ENCODE peak calls at places on chromosome 3, in six cellular contexts. One of them, this sample, is unnamed.

GRCh38 chr3:160027541-160028195 is 39.0 kb downstream of the IL12A start:
- DNase-seq in left lung: no peak
- DNase-seq in dorsolateral prefrontal cortex: no peak
- DNase-seq in foreskin fibroblast: peak
- DNase-seq in OCI-LY7: no peak
- DNase-seq in WERI-Rb-1: no peak
- DNase-seq in this sample: no peak

GRCh38 chr3:46276497-46277099 is 34.3 kb downstream of the CCR3 start:
- DNase-seq in left lung: peak
- DNase-seq in dorsolateral prefrontal cortex: no peak
- DNase-seq in foreskin fibroblast: no peak
- DNase-seq in OCI-LY7: peak
- DNase-seq in WERI-Rb-1: peak
- DNase-seq in this sample: no peak

GRCh38 chr3:109265300-109265699 is 51.0 kb downstream of the DPPA2 start:
- DNase-seq in left lung: no peak
- DNase-seq in dorsolateral prefrontal cortex: no peak
- DNase-seq in foreskin fibroblast: no peak
- DNase-seq in OCI-LY7: no peak
- DNase-seq in WERI-Rb-1: no peak
- DNase-seq in this sample: no peak

GRCh38 chr3:177294221-177294620 is 96.9 kb upstream of the TBL1XR1 start:
- DNase-seq in left lung: no peak
- DNase-seq in dorsolateral prefrontal cortex: no peak
- DNase-seq in foreskin fibroblast: peak
- DNase-seq in OCI-LY7: no peak
- DNase-seq in WERI-Rb-1: peak
- DNase-seq in this sample: no peak

GRCh38 chr3:34650131-34650530 is 851.7 kb downstream of the PDCD6IP start:
- DNase-seq in left lung: no peak
- DNase-seq in dorsolateral prefrontal cortex: no peak
- DNase-seq in foreskin fibroblast: no peak
- DNase-seq in OCI-LY7: no peak
- DNase-seq in WERI-Rb-1: no peak
- DNase-seq in this sample: no peak

GRCh38 chr3:131033480-131034080 is 6.9 kb downstream of the NEK11 start:
- DNase-seq in left lung: no peak
- DNase-seq in dorsolateral prefrontal cortex: no peak
- DNase-seq in foreskin fibroblast: peak
- DNase-seq in OCI-LY7: peak
- DNase-seq in WERI-Rb-1: peak
- DNase-seq in this sample: no peak

GRCh38 chr3:158727499-158728377 is 4.5 kb downstream of the RARRES1 start:
- DNase-seq in left lung: no peak
- DNase-seq in dorsolateral prefrontal cortex: no peak
- DNase-seq in foreskin fibroblast: peak
- DNase-seq in OCI-LY7: peak
- DNase-seq in WERI-Rb-1: peak
- DNase-seq in this sample: peak

GRCh38 chr3:160697628-160698382 is 20.8 kb downstream of the ARL14 start:
- DNase-seq in left lung: no peak
- DNase-seq in dorsolateral prefrontal cortex: no peak
- DNase-seq in foreskin fibroblast: peak
- DNase-seq in OCI-LY7: no peak
- DNase-seq in WERI-Rb-1: no peak
- DNase-seq in this sample: no peak

GRCh38 chr3:86282106-86282787 is 708.7 kb downstream of the VGLL3 start:
- DNase-seq in left lung: no peak
- DNase-seq in dorsolateral prefrontal cortex: no peak
- DNase-seq in foreskin fibroblast: no peak
- DNase-seq in OCI-LY7: no peak
- DNase-seq in WERI-Rb-1: no peak
- DNase-seq in this sample: no peak

GRCh38 chr3:168288511-168289268 is 193.0 kb upstream of the GOLIM4 start:
- DNase-seq in left lung: no peak
- DNase-seq in dorsolateral prefrontal cortex: no peak
- DNase-seq in foreskin fibroblast: no peak
- DNase-seq in OCI-LY7: no peak
- DNase-seq in WERI-Rb-1: no peak
- DNase-seq in this sample: no peak

GRCh38 chr3:58175429-58176184 is 35.2 kb downstream of the DNASE1L3 start:
- DNase-seq in left lung: no peak
- DNase-seq in dorsolateral prefrontal cortex: no peak
- DNase-seq in foreskin fibroblast: no peak
- DNase-seq in OCI-LY7: no peak
- DNase-seq in WERI-Rb-1: no peak
- DNase-seq in this sample: no peak

GRCh38 chr3:136699271-136699828 is 52.8 kb downstream of the STAG1 start:
- DNase-seq in left lung: no peak
- DNase-seq in dorsolateral prefrontal cortex: no peak
- DNase-seq in foreskin fibroblast: no peak
- DNase-seq in OCI-LY7: no peak
- DNase-seq in WERI-Rb-1: no peak
- DNase-seq in this sample: no peak

GRCh38 chr3:53258600-53259426 is 3.0 kb upstream of the TKT start:
- DNase-seq in left lung: no peak
- DNase-seq in dorsolateral prefrontal cortex: no peak
- DNase-seq in foreskin fibroblast: no peak
- DNase-seq in OCI-LY7: no peak
- DNase-seq in WERI-Rb-1: no peak
- DNase-seq in this sample: no peak

GRCh38 chr3:31541102-31541501 is 8.4 kb downstream of the STT3B start:
- DNase-seq in left lung: no peak
- DNase-seq in dorsolateral prefrontal cortex: no peak
- DNase-seq in foreskin fibroblast: no peak
- DNase-seq in OCI-LY7: no peak
- DNase-seq in WERI-Rb-1: no peak
- DNase-seq in this sample: no peak

GRCh38 chr3:33544126-33544525 is 103.9 kb upstream of the UBP1 start:
- DNase-seq in left lung: no peak
- DNase-seq in dorsolateral prefrontal cortex: no peak
- DNase-seq in foreskin fibroblast: peak
- DNase-seq in OCI-LY7: no peak
- DNase-seq in WERI-Rb-1: no peak
- DNase-seq in this sample: no peak

GRCh38 chr3:139353920-139354556 is 10.2 kb downstream of the MRPS22 start:
- DNase-seq in left lung: no peak
- DNase-seq in dorsolateral prefrontal cortex: no peak
- DNase-seq in foreskin fibroblast: peak
- DNase-seq in OCI-LY7: peak
- DNase-seq in WERI-Rb-1: peak
- DNase-seq in this sample: no peak

GRCh38 chr3:189419022-189419421 is 212.2 kb upstream of the TP63 start:
- DNase-seq in left lung: no peak
- DNase-seq in dorsolateral prefrontal cortex: no peak
- DNase-seq in foreskin fibroblast: no peak
- DNase-seq in OCI-LY7: no peak
- DNase-seq in WERI-Rb-1: no peak
- DNase-seq in this sample: no peak

GRCh38 chr3:181700168-181701087 is 11.3 kb upstream of the SOX2 start:
- DNase-seq in left lung: no peak
- DNase-seq in dorsolateral prefrontal cortex: peak
- DNase-seq in foreskin fibroblast: peak
- DNase-seq in OCI-LY7: peak
- DNase-seq in WERI-Rb-1: peak
- DNase-seq in this sample: no peak

DNA sequence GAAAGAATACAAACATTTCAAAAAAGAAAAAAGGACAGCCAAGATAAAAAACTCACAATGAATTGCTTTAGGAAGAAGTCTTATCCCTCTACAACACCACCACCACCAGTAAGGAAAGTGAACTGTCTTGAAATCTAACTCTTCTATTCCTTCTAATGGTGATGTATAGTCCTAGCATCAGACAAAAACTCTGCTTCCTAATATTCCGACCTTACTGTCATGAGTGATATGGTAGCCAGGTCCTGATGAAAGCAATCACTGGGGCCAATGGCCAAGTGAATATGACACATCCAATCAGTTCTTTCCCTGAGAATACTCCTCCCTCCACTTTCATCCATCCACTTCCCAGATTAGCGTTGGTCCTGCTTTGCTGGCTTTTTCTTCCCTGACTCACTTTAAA is 14.8 kb downstream of the GK5 start:
- DNase-seq in left lung: no peak
- DNase-seq in dorsolateral prefrontal cortex: no peak
- DNase-seq in foreskin fibroblast: no peak
- DNase-seq in OCI-LY7: peak
- DNase-seq in WERI-Rb-1: no peak
- DNase-seq in this sample: no peak
- TF ChIP-seq CTCF in left lung: no peak
- TF ChIP-seq CTCF in dorsolateral prefrontal cortex: no peak
- TF ChIP-seq CTCF in foreskin fibroblast: peak
- TF ChIP-seq CTCF in OCI-LY7: no peak
- TF ChIP-seq CTCF in WERI-Rb-1: no peak
- TF ChIP-seq CTCF in this sample: no peak

GRCh38 chr3:23895181-23895580 is 21.6 kb downstream of the NKIRAS1 start:
- DNase-seq in left lung: no peak
- DNase-seq in dorsolateral prefrontal cortex: no peak
- DNase-seq in foreskin fibroblast: no peak
- DNase-seq in OCI-LY7: no peak
- DNase-seq in WERI-Rb-1: no peak
- DNase-seq in this sample: no peak

GRCh38 chr3:23904545-23904944 is 12.2 kb downstream of the NKIRAS1 start:
- DNase-seq in left lung: no peak
- DNase-seq in dorsolateral prefrontal cortex: no peak
- DNase-seq in foreskin fibroblast: no peak
- DNase-seq in OCI-LY7: no peak
- DNase-seq in WERI-Rb-1: no peak
- DNase-seq in this sample: no peak

DNA sequence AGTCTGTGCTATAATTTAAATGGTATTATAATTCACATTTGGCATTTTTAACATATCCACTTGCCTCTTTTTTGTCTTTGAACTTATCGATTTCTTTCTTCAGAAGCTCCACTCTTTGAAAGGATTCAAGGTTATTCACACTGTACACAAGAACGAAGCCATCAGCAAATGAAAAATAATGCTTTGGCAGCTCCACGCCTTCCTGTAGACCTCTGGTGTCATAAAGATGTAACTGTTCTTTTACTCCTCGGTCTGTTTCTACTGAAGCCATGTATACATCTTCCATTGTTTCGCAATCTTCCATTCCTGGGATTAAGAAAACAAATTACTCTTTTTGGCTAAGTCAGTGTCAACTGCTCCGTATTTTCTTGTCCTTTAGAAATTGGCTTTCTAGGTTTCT is 16.0 kb downstream of the NKIRAS1 start:
- DNase-seq in left lung: no peak
- DNase-seq in dorsolateral prefrontal cortex: no peak
- DNase-seq in foreskin fibroblast: peak
- DNase-seq in OCI-LY7: no peak
- DNase-seq in WERI-Rb-1: no peak
- DNase-seq in this sample: no peak
- TF ChIP-seq CTCF in left lung: no peak
- TF ChIP-seq CTCF in dorsolateral prefrontal cortex: no peak
- TF ChIP-seq CTCF in foreskin fibroblast: no peak
- TF ChIP-seq CTCF in OCI-LY7: no peak
- TF ChIP-seq CTCF in WERI-Rb-1: no peak
- TF ChIP-seq CTCF in this sample: no peak

GRCh38 chr3:44628716-44629115 is 3.9 kb downstream of the ZNF197 start:
- DNase-seq in left lung: no peak
- DNase-seq in dorsolateral prefrontal cortex: no peak
- DNase-seq in foreskin fibroblast: no peak
- DNase-seq in OCI-LY7: no peak
- DNase-seq in WERI-Rb-1: no peak
- DNase-seq in this sample: no peak

GRCh38 chr3:44624696-44625528 is at the start of gene ZNF197:
- DNase-seq in left lung: peak
- DNase-seq in dorsolateral prefrontal cortex: peak
- DNase-seq in foreskin fibroblast: peak
- DNase-seq in OCI-LY7: peak
- DNase-seq in WERI-Rb-1: peak
- DNase-seq in this sample: peak
- TF ChIP-seq CTCF in left lung: no peak
- TF ChIP-seq CTCF in dorsolateral prefrontal cortex: peak
- TF ChIP-seq CTCF in foreskin fibroblast: no peak
- TF ChIP-seq CTCF in OCI-LY7: no peak
- TF ChIP-seq CTCF in WERI-Rb-1: peak
- TF ChIP-seq CTCF in this sample: peak

DNA sequence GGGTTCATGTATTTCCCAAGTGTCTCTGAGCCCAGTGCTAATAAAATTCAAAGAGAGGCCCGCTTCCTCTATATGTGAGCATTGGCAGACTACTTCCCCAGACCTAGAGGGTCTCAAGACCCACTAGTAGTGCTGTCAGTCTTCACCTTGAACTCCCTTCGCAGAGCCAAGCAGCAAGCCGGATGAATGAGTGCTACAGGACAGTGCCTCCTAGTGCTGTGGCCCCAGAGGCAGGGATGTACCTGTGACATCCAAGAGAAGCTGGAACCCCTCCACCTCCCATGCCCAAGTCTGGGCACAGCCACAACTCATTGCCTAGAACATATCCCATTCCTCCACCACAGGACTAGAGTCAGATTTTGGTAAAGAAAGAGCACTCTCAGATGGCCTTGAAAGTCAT is 37.2 kb upstream of the MASP1 start:
- DNase-seq in left lung: no peak
- DNase-seq in dorsolateral prefrontal cortex: no peak
- DNase-seq in foreskin fibroblast: no peak
- DNase-seq in OCI-LY7: no peak
- DNase-seq in WERI-Rb-1: no peak
- DNase-seq in this sample: no peak
- TF ChIP-seq CTCF in left lung: no peak
- TF ChIP-seq CTCF in dorsolateral prefrontal cortex: no peak
- TF ChIP-seq CTCF in foreskin fibroblast: no peak
- TF ChIP-seq CTCF in OCI-LY7: no peak
- TF ChIP-seq CTCF in WERI-Rb-1: no peak
- TF ChIP-seq CTCF in this sample: no peak

DNA sequence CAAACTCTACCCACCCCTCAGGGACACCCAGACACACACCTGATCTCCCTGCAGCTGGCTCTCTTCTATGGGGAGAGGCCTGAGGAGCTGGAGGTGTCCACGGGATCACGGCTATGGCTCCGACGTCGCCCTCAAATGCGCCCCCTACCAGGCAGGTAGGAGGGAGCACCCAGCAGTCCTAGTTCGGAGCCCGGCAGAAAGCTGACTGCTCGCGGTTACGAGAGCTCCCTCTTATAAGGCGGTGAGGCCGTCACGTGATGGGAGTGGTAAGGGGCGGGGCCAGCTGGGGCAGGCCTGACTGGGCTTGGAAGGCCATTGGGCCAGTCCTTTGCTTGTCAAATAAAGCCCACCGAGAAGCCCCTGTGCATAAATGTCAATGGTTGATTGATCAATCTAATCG is at the start of gene PRR20G:
- DNase-seq in left lung: no peak
- DNase-seq in dorsolateral prefrontal cortex: no peak
- DNase-seq in foreskin fibroblast: no peak
- DNase-seq in OCI-LY7: no peak
- DNase-seq in WERI-Rb-1: no peak
- DNase-seq in this sample: no peak
- TF ChIP-seq CTCF in left lung: no peak
- TF ChIP-seq CTCF in dorsolateral prefrontal cortex: no peak
- TF ChIP-seq CTCF in foreskin fibroblast: no peak
- TF ChIP-seq CTCF in OCI-LY7: peak
- TF ChIP-seq CTCF in WERI-Rb-1: no peak
- TF ChIP-seq CTCF in this sample: no peak

This sample was measured in D721Med.